ENCODE peak calls at places on chromosomes 7 and 10, in seven cellular contexts. D is aorta, W is NCI-H748 treated with DMSO at 0.1 percent for 48 hours, N is nephron progenitor cell, Y is GM20000, O is hepatic stellate cell, Q is glutamatergic neuron. V is an unnamed sample.

GRCh38 chr7:128915841-128916642 is 5.5 kb upstream of the KCP start:
- DNase-seq in D (no peak), W (no peak), N (no peak), Y (no peak), O (no peak), Q (no peak), V (no peak)

GRCh38 chr10:22251751-22252285 is 34.0 kb upstream of the EBLN1 start:
- DNase-seq in D (peak), W (peak), N (peak), Y (peak), O (peak), Q (peak), V (peak)

GRCh38 chr10:44253769-44254462 is 131.0 kb downstream of the CXCL12 start:
- DNase-seq in D (peak), W (no peak), N (no peak), Y (no peak), O (peak), Q (no peak), V (no peak)

GRCh38 chr7:157702311-157703023 is 365.7 kb downstream of the DNAJB6 start:
- DNase-seq in D (no peak), W (no peak), N (no peak), Y (no peak), O (no peak), Q (no peak), V (no peak)

GRCh38 chr7:106023369-106024322 is 60.6 kb downstream of the CDHR3 start:
- DNase-seq in D (no peak), W (no peak), N (no peak), Y (no peak), O (no peak), Q (no peak), V (no peak)

GRCh38 chr7:493661-494251 is 25.9 kb downstream of the PDGFA start:
- DNase-seq in D (peak), W (no peak), N (no peak), Y (no peak), O (no peak), Q (peak), V (no peak)

GRCh38 chr7:5238500-5238899 is 44.2 kb upstream of the SLC29A4 start:
- DNase-seq in D (no peak), W (no peak), N (no peak), Y (no peak), O (no peak), Q (no peak), V (no peak)

GRCh38 chr10:32951111-32951510 is 6.9 kb downstream of the ITGB1 start:
- DNase-seq in D (no peak), W (no peak), N (no peak), Y (no peak), O (no peak), Q (no peak), V (no peak)

GRCh38 chr7:7884855-7885254 is 83.7 kb upstream of the GLCCI1 start:
- DNase-seq in D (no peak), W (no peak), N (no peak), Y (no peak), O (no peak), Q (no peak), V (no peak)

GRCh38 chr7:90173127-90173844 is 19.0 kb downstream of the STEAP1 start:
- DNase-seq in D (no peak), W (no peak), N (no peak), Y (peak), O (no peak), Q (no peak), V (no peak)

GRCh38 chr10:5206799-5207198 is 10.2 kb downstream of the AKR1C4 start:
- DNase-seq in D (no peak), W (no peak), N (no peak), Y (no peak), O (no peak), Q (no peak), V (no peak)

GRCh38 chr7:104627516-104627915 is 299.1 kb downstream of the LHFPL3 start:
- DNase-seq in D (no peak), W (no peak), N (peak), Y (no peak), O (no peak), Q (no peak), V (no peak)

GRCh38 chr7:131557521-131558385 is 1.3 kb upstream of the PODXL start:
- DNase-seq in D (no peak), W (no peak), N (peak), Y (no peak), O (peak), Q (peak), V (no peak)

GRCh38 chr10:60425392-60426110 is 35.9 kb upstream of the ANK3 start:
- DNase-seq in D (no peak), W (no peak), N (no peak), Y (no peak), O (no peak), Q (no peak), V (no peak)

GRCh38 chr10:113704637-113705343 is 25.1 kb downstream of the CASP7 start:
- DNase-seq in D (no peak), W (peak), N (peak), Y (peak), O (peak), Q (peak), V (peak)

GRCh38 chr10:101043356-101043707 is 12.3 kb downstream of the SFXN3 start:
- DNase-seq in D (no peak), W (no peak), N (no peak), Y (no peak), O (no peak), Q (no peak), V (no peak)

V was measured in NCI-H526.